ENCODE peak calls at places on chromosomes 16 and 17, in four cellular contexts. O, B, P and A are unnamed samples.

GRCh38 chr16:5504028-5504758 is 406.6 kb upstream of the EEF2KMT start:
- DNase-seq in O (no peak), B (no peak), P (no peak), A (peak; percentile 22)

GRCh38 chr16:63201851-63202250 is 1165.6 kb upstream of the CDH8 start:
- DNase-seq in O (no peak), B (no peak), P (no peak), A (no peak)

GRCh38 chr17:17757391-17757791 is 76.1 kb downstream of the RAI1 start:
- DNase-seq in O (no peak), B (no peak), P (no peak), A (no peak)

GRCh38 chr16:26859086-26859485 is 207.6 kb upstream of the C16orf82 start:
- DNase-seq in O (no peak), B (no peak), P (no peak), A (no peak)

GRCh38 chr17:78347453-78347852 is 12.4 kb downstream of the SOCS3 start:
- DNase-seq in O (no peak), B (no peak), P (no peak), A (no peak)

GRCh38 chr16:48025359-48025758 is 130.4 kb downstream of the ABCC12 start:
- DNase-seq in O (no peak), B (no peak), P (no peak), A (no peak)

GRCh38 chr16:29745853-29746345 is at the start of gene C16orf54:
- DNase-seq in O (no peak), B (peak; percentile 34), P (no peak), A (peak; percentile 70)

GRCh38 chr16:89442990-89443726 is 47.2 kb downstream of the ANKRD11 start:
- DNase-seq in O (peak; percentile 92), B (peak; percentile 74), P (peak; percentile 67), A (no peak)

GRCh38 chr17:37605813-37606505 is 3.3 kb downstream of the SYNRG start:
- DNase-seq in O (no peak), B (no peak), P (no peak), A (no peak)

DNA sequence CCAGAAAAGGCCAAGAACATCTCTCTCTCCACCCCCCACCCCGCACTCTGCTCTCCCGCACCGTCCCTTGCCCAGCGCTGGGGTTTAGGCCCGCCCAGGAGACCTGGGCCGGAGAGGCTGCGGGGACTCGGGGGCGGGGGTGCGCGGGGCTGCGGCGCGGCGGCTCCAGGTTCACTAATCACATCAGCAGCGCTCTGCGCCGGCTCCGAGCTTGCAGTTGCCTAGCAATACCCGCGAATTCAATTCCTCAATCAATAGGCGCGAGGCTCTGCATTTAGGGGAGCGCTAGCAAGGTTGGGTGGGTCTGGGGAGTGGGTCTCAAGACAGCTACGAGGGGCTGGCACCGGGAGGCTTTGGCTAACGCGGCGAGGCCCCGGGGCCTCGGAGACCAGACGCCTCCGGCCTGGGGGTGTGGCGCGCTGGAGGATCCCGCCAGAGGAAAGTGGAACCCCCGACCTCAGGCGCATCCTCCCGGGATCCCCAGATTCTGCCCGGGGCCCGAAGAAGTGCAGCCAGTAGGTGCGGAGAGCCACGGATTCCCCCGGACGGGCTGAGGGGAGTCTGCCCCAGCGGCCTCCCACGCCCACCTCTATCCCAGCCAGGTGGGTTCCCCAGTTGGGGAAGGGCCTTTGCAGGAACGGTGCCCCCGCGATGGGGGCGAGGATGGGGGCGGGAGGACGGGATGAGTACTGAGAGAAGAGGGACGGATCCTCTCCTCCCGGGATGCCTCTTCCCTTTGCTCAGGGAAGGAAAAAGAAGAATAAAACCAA is 5.3 kb downstream of the CBX8 start:
- DNase-seq in O (no peak), B (no peak), P (no peak), A (no peak)
- H3K4me1 ChIP-seq in O (no peaks in the 10 kb centered on the region), B (no peaks in the 10 kb centered on the region), P (peaks cover 10% of the 10 kb centered on the region), A (peaks cover 48% of the 10 kb centered on the region)

DNA sequence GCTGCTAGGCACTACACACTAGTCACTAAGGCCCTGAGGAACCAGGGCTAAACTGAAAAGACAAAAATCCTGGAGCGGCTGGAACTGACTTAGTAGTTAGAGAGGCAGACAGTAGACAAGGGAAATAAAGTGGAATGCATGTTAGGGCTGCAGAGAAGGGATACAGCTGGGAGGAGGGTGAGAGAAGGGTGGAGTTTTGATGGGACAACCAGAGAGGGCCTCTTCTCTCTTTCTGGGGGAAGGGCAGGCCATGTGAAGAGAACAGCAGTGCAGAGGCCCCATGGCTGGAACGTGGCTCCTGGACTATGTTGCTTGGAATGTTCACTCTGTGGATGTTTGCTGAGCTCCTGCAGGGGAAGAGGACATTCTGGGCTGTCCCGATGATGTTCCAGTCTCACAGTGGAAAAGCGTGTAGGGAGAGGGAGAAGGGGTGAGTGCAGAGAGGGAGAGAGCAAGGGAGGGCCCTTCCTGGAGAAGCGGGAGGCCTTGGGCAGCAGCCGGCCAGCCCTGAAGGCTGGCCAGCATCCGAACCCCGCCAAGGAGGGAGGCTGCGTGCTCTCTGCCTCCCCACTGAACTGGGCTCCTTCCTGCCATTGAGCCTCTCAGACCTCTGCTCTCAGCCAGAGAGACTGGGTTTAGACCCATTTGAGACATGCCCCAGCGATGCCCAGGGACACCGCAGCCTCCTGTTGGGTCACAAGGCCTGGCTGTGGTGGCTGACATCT is 33.1 kb upstream of the GSE1 start:
- DNase-seq in O (no peak), B (no peak), P (no peak), A (no peak)
- H3K4me1 ChIP-seq in O (no peaks in the 10 kb centered on the region), B (no peaks in the 10 kb centered on the region), P (peaks cover 13% of the 10 kb centered on the region), A (peaks cover 38% of the 10 kb centered on the region)

GRCh38 chr16:68354816-68355215 is 44.0 kb downstream of the PRMT7 start:
- DNase-seq in O (no peak), B (no peak), P (no peak), A (no peak)
- H3K4me1 ChIP-seq in O (no peaks in the 10 kb centered on the region), B (peaks cover 20% of the 10 kb centered on the region), P (peaks cover 16% of the 10 kb centered on the region), A (no peaks in the 10 kb centered on the region)

GRCh38 chr17:44862278-44862914 is 14.7 kb downstream of the HIGD1B start:
- DNase-seq in O (no peak), B (no peak), P (no peak), A (no peak)

GRCh38 chr17:44865231-44865660 is 17.6 kb downstream of the HIGD1B start:
- DNase-seq in O (peak; percentile 14), B (peak; percentile 77), P (peak; percentile 89), A (peak; percentile 50)

GRCh38 chr17:44864831-44865230 is 17.1 kb downstream of the HIGD1B start:
- DNase-seq in O (no peak), B (no peak), P (no peak), A (no peak)

GRCh38 chr17:44865921-44866320 is 18.2 kb downstream of the HIGD1B start:
- DNase-seq in O (no peak), B (no peak), P (no peak), A (no peak)

GRCh38 chr17:44863254-44863918 is 15.7 kb downstream of the HIGD1B start:
- DNase-seq in O (no peak), B (peak; percentile 43), P (no peak), A (no peak)
- H3K4me1 ChIP-seq in O (no peaks in the 10 kb centered on the region), B (no peaks in the 10 kb centered on the region), P (no peaks in the 10 kb centered on the region), A (peaks cover 18% of the 10 kb centered on the region)

GRCh38 chr17:62826956-62827355 is 18.8 kb upstream of the MARCHF10 start:
- DNase-seq in O (no peak), B (no peak), P (no peak), A (no peak)

GRCh38 chr17:62823111-62823895 is 15.2 kb upstream of the MARCHF10 start:
- DNase-seq in O (peak; percentile 49), B (peak; percentile 17), P (no peak), A (no peak)

GRCh38 chr17:62822080-62822904 is 14.2 kb upstream of the MARCHF10 start:
- DNase-seq in O (no peak), B (no peak), P (peak; percentile 24), A (no peak)

GRCh38 chr17:62825182-62825581 is 17.1 kb upstream of the MARCHF10 start:
- DNase-seq in O (no peak), B (no peak), P (no peak), A (no peak)

DNA sequence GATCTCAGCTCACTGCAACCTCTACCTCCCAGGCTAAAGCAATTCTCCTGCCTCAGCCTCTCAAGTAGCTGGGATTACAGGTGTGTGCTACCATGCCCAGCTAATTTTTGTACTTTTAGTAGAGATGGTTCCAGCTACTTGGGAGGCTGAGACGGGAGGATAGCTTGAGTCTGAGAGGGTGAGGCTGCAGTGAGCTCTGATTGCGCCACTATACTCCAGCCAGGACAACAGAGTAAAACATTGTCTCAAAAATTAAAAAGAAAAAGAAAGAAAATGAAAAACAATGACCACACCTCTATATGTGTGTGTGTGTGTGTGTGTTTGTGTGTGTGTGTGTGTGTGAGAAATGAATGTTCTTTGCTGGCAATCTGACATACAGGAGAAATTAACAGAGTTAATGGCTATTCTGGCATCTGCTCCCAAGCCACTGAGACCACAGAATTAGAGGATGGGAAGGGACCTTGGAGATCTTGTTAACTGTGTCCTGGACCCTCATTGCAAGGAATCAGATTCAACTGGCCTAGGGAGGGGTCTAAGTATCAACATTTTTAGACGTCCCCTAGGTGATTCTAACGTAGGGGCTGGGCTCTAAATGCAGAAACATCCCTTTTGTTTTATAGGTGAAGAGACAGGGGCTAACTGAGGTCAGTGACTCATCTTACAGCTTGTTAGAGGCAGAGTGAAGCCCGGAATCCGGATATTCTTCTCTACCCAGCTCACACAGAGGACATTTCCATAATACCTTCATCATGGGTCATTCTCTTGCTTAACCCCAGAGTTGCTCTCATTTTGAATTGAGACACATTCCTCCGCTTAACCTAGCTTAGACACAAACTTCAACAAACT is 16.4 kb upstream of the MARCHF10 start:
- DNase-seq in O (peak; percentile 93), B (no peak), P (peak; percentile 82), A (no peak)
- H3K4me1 ChIP-seq in O (peaks cover 40% of the 10 kb centered on the region), B (no peaks in the 10 kb centered on the region), P (peaks cover 18% of the 10 kb centered on the region), A (peaks cover 10% of the 10 kb centered on the region)

GRCh38 chr16:11092788-11093577 is 148.6 kb downstream of the CLEC16A start:
- DNase-seq in O (no peak), B (no peak), P (no peak), A (no peak)
- H3K4me1 ChIP-seq in O (peaks cover 23% of the 10 kb centered on the region), B (no peaks in the 10 kb centered on the region), P (peaks cover 20% of the 10 kb centered on the region), A (no peaks in the 10 kb centered on the region)